ENCODE peak calls at places on chromosomes 7 and 10, in seven cellular contexts. I, M, W, R, X, F and J are unnamed samples.
A peak's percentile ranks its signal among the peaks of the same experiment; 100 is the strongest.

GRCh38 chr10:70604106-70604505 is 1.6 kb upstream of the PRF1 start:
- DNase-seq in R (no peak), I (no peak), F (no peak), X (no peak), W (no peak), M (no peak), J (no peak)

GRCh38 chr7:96397936-96398596 is 76.2 kb upstream of the SLC25A13 start:
- DNase-seq in I (peak; percentile 51), F (no peak), R (no peak), W (no peak), X (no peak), M (no peak), J (no peak)

GRCh38 chr7:125390866-125391265 is 461.2 kb upstream of the POT1 start:
- DNase-seq in I (no peak), X (no peak), M (no peak), R (no peak), W (no peak), F (no peak), J (no peak)

GRCh38 chr10:104707602-104708160 is 66.6 kb downstream of the SORCS3 start:
- DNase-seq in X (no peak), I (peak; percentile 33), F (no peak), M (no peak), R (no peak), W (no peak), J (no peak)

GRCh38 chr10:93542358-93542791 is 24.1 kb upstream of the FFAR4 start:
- DNase-seq in R (no peak), W (no peak), I (no peak), X (peak; percentile 79), M (no peak), F (no peak), J (no peak)

GRCh38 chr10:67883710-67884312 is 645 bp upstream of the SIRT1 start:
- DNase-seq in X (no peak), W (no peak), I (no peak), R (no peak), M (no peak), F (no peak), J (no peak)

GRCh38 chr10:68305889-68306288 is 26.0 kb upstream of the HNRNPH3 start:
- DNase-seq in M (no peak), W (no peak), R (no peak), I (no peak), X (no peak), F (no peak), J (no peak)

GRCh38 chr7:38704751-38705150 is 73.6 kb upstream of the AMPH start:
- DNase-seq in F (no peak), I (no peak), W (no peak), M (no peak), R (no peak), X (no peak), J (no peak)

GRCh38 chr10:26675873-26676257 is 21.6 kb upstream of the PDSS1 start:
- DNase-seq in W (no peak), F (no peak), R (no peak), X (no peak), M (no peak), I (no peak), J (no peak)

GRCh38 chr10:88411772-88412349 is 171.3 kb downstream of the RNLS start:
- DNase-seq in X (no peak), I (no peak), M (no peak), W (no peak), F (no peak), R (no peak), J (no peak)

GRCh38 chr7:155907450-155908177 is 95.4 kb upstream of the SHH start:
- DNase-seq in M (no peak), X (peak; percentile 29), W (no peak), R (no peak), F (no peak), I (no peak), J (no peak)

GRCh38 chr10:23351914-23352313 is 7.3 kb upstream of the C10orf67 start:
- DNase-seq in F (no peak), M (no peak), X (no peak), R (no peak), I (no peak), W (no peak), J (no peak)

GRCh38 chr7:32890553-32891045 is 961 bp downstream of the KBTBD2 start:
- DNase-seq in W (no peak), F (peak; percentile 33), I (peak; percentile 27), M (no peak), X (peak; percentile 70), R (no peak), J (no peak)

GRCh38 chr10:66564341-66564740 is 361.5 kb upstream of the LRRTM3 start:
- DNase-seq in W (no peak), X (no peak), M (no peak), I (no peak), F (no peak), R (no peak), J (no peak)

GRCh38 chr7:87427289-87427688 is 48.2 kb downstream of the ABCB4 start:
- DNase-seq in X (no peak), I (no peak), F (no peak), R (no peak), W (no peak), M (no peak), J (no peak)

GRCh38 chr10:103145046-103145445 is 48.0 kb downstream of the NT5C2 start:
- DNase-seq in X (no peak), F (no peak), I (no peak), W (no peak), R (no peak), M (no peak), J (no peak)
- H3K27ac ChIP-seq in X (peak overlapping the region; percentile 17), F (no peak overlapping the region), I (no peak overlapping the region), W (no peak overlapping the region), R (no peak overlapping the region), M (no peak overlapping the region), J (peak overlapping the region; percentile 33)

DNA sequence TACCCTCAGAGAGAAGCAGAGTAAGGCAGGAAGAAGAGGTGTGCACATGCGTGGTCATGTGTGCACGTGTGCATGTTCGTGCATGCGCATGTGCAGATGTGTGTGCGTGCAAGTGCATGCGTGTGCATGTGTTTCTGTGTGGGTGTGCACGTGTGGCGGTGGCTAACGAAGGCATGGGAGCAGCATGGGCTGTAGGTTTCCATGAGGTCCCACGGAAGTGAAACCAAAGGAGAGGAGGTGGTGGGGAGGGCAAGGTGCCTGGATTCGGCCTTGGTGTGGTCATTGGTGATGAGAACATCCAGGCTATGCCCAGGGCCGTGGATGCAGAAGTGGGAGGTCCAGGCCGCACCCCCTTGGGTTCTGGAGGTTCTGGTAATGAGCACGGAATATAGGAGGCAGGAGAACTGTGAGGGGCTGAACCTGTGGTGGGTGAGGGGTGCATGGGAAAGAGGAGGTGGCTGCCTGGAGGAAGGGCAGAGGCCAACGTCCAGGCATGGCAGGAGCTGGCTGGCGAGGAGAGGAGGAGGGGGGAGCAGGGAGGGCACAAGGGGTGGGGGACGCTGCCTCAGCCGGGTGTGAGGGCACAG is 2.4 kb upstream of the INPP5A start:
- DNase-seq in X (no peak), M (peak; percentile 68), I (no peak), R (no peak), F (no peak), W (no peak), J (peak; percentile 1)
- H3K27ac ChIP-seq in X (no peak overlapping the region), M (peak overlapping the region; percentile 57), I (no peak overlapping the region), R (peak overlapping the region; percentile 48), F (peak overlapping the region; percentile 52), W (no peak overlapping the region), J (no peak overlapping the region)

GRCh38 chr7:3007696-3008095 is 36.0 kb downstream of the CARD11 start:
- DNase-seq in W (no peak), X (no peak), I (no peak), F (no peak), M (no peak), R (no peak), J (no peak)
- H3K27ac ChIP-seq in W (no peak overlapping the region), X (no peak overlapping the region), I (no peak overlapping the region), F (no peak overlapping the region), M (no peak overlapping the region), R (no peak overlapping the region), J (no peak overlapping the region)

DNA sequence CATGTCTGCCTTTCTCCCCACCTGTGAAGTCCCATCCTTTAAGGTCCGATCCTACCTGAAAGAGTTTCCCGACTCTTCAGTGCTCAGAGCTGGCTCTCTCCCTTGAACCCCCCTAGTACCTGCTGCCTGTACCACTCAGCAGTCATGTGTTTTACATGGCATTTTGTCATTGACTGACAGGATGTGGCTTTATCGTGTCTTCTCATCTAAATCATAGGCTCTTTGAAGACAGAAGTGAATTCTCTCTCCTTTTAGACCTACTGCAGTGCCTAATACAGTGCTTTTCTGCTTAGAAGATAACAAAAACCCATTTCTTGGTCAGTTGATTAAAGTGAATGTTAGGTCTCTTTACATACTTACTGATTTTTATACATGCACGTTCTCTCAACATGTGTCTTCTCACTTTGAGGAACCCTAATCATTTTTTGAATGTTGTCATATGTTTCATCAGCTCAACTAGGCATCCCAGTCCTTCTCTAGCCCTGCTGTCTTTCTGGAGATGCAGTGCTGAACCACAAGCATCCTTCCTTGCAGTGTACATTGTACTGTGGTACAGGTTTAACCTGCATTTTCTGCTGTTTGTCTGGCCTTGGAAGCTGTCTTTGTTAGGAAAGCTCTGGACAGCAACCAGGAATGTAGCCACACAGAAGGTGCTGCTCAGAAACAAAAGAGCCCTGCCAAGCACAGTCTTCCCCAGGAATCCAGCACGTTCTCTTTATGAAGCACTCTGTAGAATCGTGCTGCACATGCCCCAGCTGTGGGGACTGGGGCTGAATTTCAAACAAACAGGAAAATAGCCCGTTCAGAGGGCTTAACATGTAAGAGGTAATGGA is 28.1 kb upstream of the LRRC4 start:
- DNase-seq in W (no peak), F (no peak), R (no peak), X (no peak), I (peak; percentile 24), M (no peak), J (no peak)
- H3K27ac ChIP-seq in W (no peak overlapping the region), F (no peak overlapping the region), R (no peak overlapping the region), X (no peak overlapping the region), I (no peak overlapping the region), M (no peak overlapping the region), J (no peak overlapping the region)

DNA sequence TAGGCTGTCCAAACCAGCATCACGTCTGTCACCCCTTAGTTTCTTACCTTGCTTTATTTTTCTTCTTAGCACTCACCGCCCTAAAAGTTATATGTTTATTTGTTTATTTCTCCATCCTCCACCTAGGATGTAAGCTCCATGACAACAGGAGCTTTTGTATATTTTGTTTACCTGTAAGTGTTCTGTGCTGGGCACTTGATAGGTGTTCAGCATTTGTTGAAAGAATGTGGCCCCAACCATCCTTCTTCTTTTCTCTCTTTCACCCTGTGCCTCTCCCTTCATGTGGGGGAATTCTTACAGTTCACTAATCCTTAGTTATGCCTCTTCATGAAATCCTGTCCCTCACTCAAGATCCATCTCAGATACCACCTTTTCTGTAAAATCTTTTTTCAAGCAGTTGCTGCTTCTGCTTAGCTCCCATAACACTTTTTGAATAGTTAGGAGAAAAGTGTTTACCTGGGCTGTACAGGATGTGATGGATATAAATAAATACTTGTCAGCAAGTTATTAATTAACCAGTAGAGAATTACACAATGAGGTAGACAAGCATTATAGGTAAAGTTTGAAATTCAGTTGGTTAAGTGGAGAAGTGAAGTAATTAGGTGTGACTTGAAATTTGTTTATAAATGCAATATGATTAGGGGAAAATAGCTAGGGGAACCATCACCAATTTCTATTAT is 9.7 kb downstream of the AHR start:
- DNase-seq in R (no peak), F (no peak), W (no peak), I (peak; percentile 29), X (no peak), M (no peak), J (no peak)
- H3K27ac ChIP-seq in R (no peak overlapping the region), F (peak overlapping the region; percentile 84), W (no peak overlapping the region), I (no peak overlapping the region), X (peak overlapping the region; percentile 41), M (peak overlapping the region; percentile 97), J (no peak overlapping the region)

GRCh38 chr7:154427527-154427926 is 375.3 kb downstream of the DPP6 start:
- DNase-seq in R (no peak), W (no peak), I (no peak), F (no peak), X (no peak), M (no peak), J (no peak)
- H3K27ac ChIP-seq in R (peak overlapping the region; percentile 85), W (no peak overlapping the region), I (no peak overlapping the region), F (no peak overlapping the region), X (no peak overlapping the region), M (no peak overlapping the region), J (no peak overlapping the region)